ENCODE peak calls at places on chromosomes 6 and 20, in six cellular contexts. One of them, this sample, is unnamed.

GRCh38 chr20:1721687-1722512 is 64.3 kb upstream of the SIRPG start:
- DNase-seq in effector CD4-positive, alpha-beta T cell: no peak
- DNase-seq in Jurkat, Clone E6-1: no peak
- DNase-seq in testis: no peak
- DNase-seq in Ammon's horn: no peak
- DNase-seq in occipital lobe: no peak
- DNase-seq in this sample: no peak

GRCh38 chr20:45902199-45902701 is 9.7 kb downstream of the PLTP start:
- DNase-seq in effector CD4-positive, alpha-beta T cell: no peak
- DNase-seq in Jurkat, Clone E6-1: no peak
- DNase-seq in testis: no peak
- DNase-seq in Ammon's horn: no peak
- DNase-seq in occipital lobe: no peak
- DNase-seq in this sample: no peak

GRCh38 chr6:30555428-30556005 is 772 bp downstream of the GNL1 start:
- DNase-seq in effector CD4-positive, alpha-beta T cell: no peak
- DNase-seq in Jurkat, Clone E6-1: no peak
- DNase-seq in testis: peak
- DNase-seq in Ammon's horn: peak
- DNase-seq in occipital lobe: no peak
- DNase-seq in this sample: no peak

GRCh38 chr6:79404677-79405076 is 132.6 kb downstream of the LCA5 start:
- DNase-seq in effector CD4-positive, alpha-beta T cell: no peak
- DNase-seq in Jurkat, Clone E6-1: no peak
- DNase-seq in testis: no peak
- DNase-seq in Ammon's horn: no peak
- DNase-seq in occipital lobe: no peak
- DNase-seq in this sample: no peak

GRCh38 chr6:125469915-125470314 is 168.1 kb upstream of the HDDC2 start:
- DNase-seq in effector CD4-positive, alpha-beta T cell: no peak
- DNase-seq in Jurkat, Clone E6-1: no peak
- DNase-seq in testis: no peak
- DNase-seq in Ammon's horn: no peak
- DNase-seq in occipital lobe: no peak
- DNase-seq in this sample: no peak

GRCh38 chr6:158907931-158908330 is 88.8 kb upstream of the EZR start:
- DNase-seq in effector CD4-positive, alpha-beta T cell: no peak
- DNase-seq in Jurkat, Clone E6-1: no peak
- DNase-seq in testis: no peak
- DNase-seq in Ammon's horn: no peak
- DNase-seq in occipital lobe: no peak
- DNase-seq in this sample: no peak

GRCh38 chr6:139759086-139759485 is 384.6 kb upstream of the CITED2 start:
- DNase-seq in effector CD4-positive, alpha-beta T cell: no peak
- DNase-seq in Jurkat, Clone E6-1: no peak
- DNase-seq in testis: no peak
- DNase-seq in Ammon's horn: no peak
- DNase-seq in occipital lobe: no peak
- DNase-seq in this sample: no peak

GRCh38 chr6:2643935-2644539 is 106.7 kb downstream of the MYLK4 start:
- DNase-seq in effector CD4-positive, alpha-beta T cell: no peak
- DNase-seq in Jurkat, Clone E6-1: no peak
- DNase-seq in testis: no peak
- DNase-seq in Ammon's horn: no peak
- DNase-seq in occipital lobe: no peak
- DNase-seq in this sample: no peak

GRCh38 chr6:11770546-11771466 is 7.8 kb downstream of the ADTRP start:
- DNase-seq in effector CD4-positive, alpha-beta T cell: no peak
- DNase-seq in Jurkat, Clone E6-1: no peak
- DNase-seq in testis: peak
- DNase-seq in Ammon's horn: peak
- DNase-seq in occipital lobe: peak
- DNase-seq in this sample: no peak

GRCh38 chr6:157229733-157230132 is 93.6 kb downstream of the TMEM242 start:
- DNase-seq in effector CD4-positive, alpha-beta T cell: no peak
- DNase-seq in Jurkat, Clone E6-1: no peak
- DNase-seq in testis: no peak
- DNase-seq in Ammon's horn: no peak
- DNase-seq in occipital lobe: no peak
- DNase-seq in this sample: no peak

GRCh38 chr20:50260480-50261221 is 70.0 kb downstream of the CEBPB start:
- DNase-seq in effector CD4-positive, alpha-beta T cell: no peak
- DNase-seq in Jurkat, Clone E6-1: no peak
- DNase-seq in testis: no peak
- DNase-seq in Ammon's horn: no peak
- DNase-seq in occipital lobe: no peak
- DNase-seq in this sample: no peak

GRCh38 chr6:52664991-52665686 is 5.8 kb upstream of the TMEM14A start:
- DNase-seq in effector CD4-positive, alpha-beta T cell: no peak
- DNase-seq in Jurkat, Clone E6-1: no peak
- DNase-seq in testis: no peak
- DNase-seq in Ammon's horn: no peak
- DNase-seq in occipital lobe: no peak
- DNase-seq in this sample: no peak

GRCh38 chr20:43507150-43508080 is at the start of gene L3MBTL1:
- DNase-seq in effector CD4-positive, alpha-beta T cell: no peak
- DNase-seq in Jurkat, Clone E6-1: no peak
- DNase-seq in testis: peak
- DNase-seq in Ammon's horn: no peak
- DNase-seq in occipital lobe: no peak
- DNase-seq in this sample: no peak

GRCh38 chr6:143332153-143332845 is 118.2 kb downstream of the ADAT2 start:
- DNase-seq in effector CD4-positive, alpha-beta T cell: no peak
- DNase-seq in Jurkat, Clone E6-1: no peak
- DNase-seq in testis: no peak
- DNase-seq in Ammon's horn: no peak
- DNase-seq in occipital lobe: no peak
- DNase-seq in this sample: no peak

GRCh38 chr6:100658486-100658885 is 193.8 kb upstream of the SIM1 start:
- DNase-seq in effector CD4-positive, alpha-beta T cell: no peak
- DNase-seq in Jurkat, Clone E6-1: no peak
- DNase-seq in testis: no peak
- DNase-seq in Ammon's horn: no peak
- DNase-seq in occipital lobe: no peak
- DNase-seq in this sample: no peak

GRCh38 chr6:139154885-139155547 is 20.1 kb downstream of the HECA start:
- DNase-seq in effector CD4-positive, alpha-beta T cell: no peak
- DNase-seq in Jurkat, Clone E6-1: no peak
- DNase-seq in testis: no peak
- DNase-seq in Ammon's horn: no peak
- DNase-seq in occipital lobe: no peak
- DNase-seq in this sample: no peak

GRCh38 chr6:3230275-3231212 is 3.1 kb upstream of the TUBB2B start:
- DNase-seq in effector CD4-positive, alpha-beta T cell: no peak
- DNase-seq in Jurkat, Clone E6-1: no peak
- DNase-seq in testis: peak
- DNase-seq in Ammon's horn: peak
- DNase-seq in occipital lobe: peak
- DNase-seq in this sample: no peak

GRCh38 chr6:95203153-95203754 is 374.1 kb upstream of the MANEA start:
- DNase-seq in effector CD4-positive, alpha-beta T cell: no peak
- DNase-seq in Jurkat, Clone E6-1: peak
- DNase-seq in testis: peak
- DNase-seq in Ammon's horn: peak
- DNase-seq in occipital lobe: no peak
- DNase-seq in this sample: no peak

GRCh38 chr6:38804368-38804767 is 89.3 kb downstream of the DNAH8 start:
- DNase-seq in effector CD4-positive, alpha-beta T cell: no peak
- DNase-seq in Jurkat, Clone E6-1: no peak
- DNase-seq in testis: no peak
- DNase-seq in Ammon's horn: no peak
- DNase-seq in occipital lobe: no peak
- DNase-seq in this sample: no peak

GRCh38 chr6:15769471-15770088 is 106.8 kb upstream of the DTNBP1 start:
- DNase-seq in effector CD4-positive, alpha-beta T cell: no peak
- DNase-seq in Jurkat, Clone E6-1: no peak
- DNase-seq in testis: no peak
- DNase-seq in Ammon's horn: peak
- DNase-seq in occipital lobe: no peak
- DNase-seq in this sample: no peak

GRCh38 chr20:61890210-61890609 is 175.5 kb downstream of the TAF4 start:
- DNase-seq in effector CD4-positive, alpha-beta T cell: no peak
- DNase-seq in Jurkat, Clone E6-1: no peak
- DNase-seq in testis: no peak
- DNase-seq in Ammon's horn: no peak
- DNase-seq in occipital lobe: no peak
- DNase-seq in this sample: no peak

GRCh38 chr6:35213824-35214756 is at the start of gene SCUBE3:
- DNase-seq in effector CD4-positive, alpha-beta T cell: no peak
- DNase-seq in Jurkat, Clone E6-1: no peak
- DNase-seq in testis: peak
- DNase-seq in Ammon's horn: peak
- DNase-seq in occipital lobe: no peak
- DNase-seq in this sample: no peak

GRCh38 chr6:144311361-144311760 is 26.2 kb downstream of the UTRN start:
- DNase-seq in effector CD4-positive, alpha-beta T cell: no peak
- DNase-seq in Jurkat, Clone E6-1: no peak
- DNase-seq in testis: no peak
- DNase-seq in Ammon's horn: no peak
- DNase-seq in occipital lobe: no peak
- DNase-seq in this sample: no peak

GRCh38 chr20:37356387-37356786 is 10.4 kb downstream of the SRC start:
- DNase-seq in effector CD4-positive, alpha-beta T cell: no peak
- DNase-seq in Jurkat, Clone E6-1: no peak
- DNase-seq in testis: no peak
- DNase-seq in Ammon's horn: peak
- DNase-seq in occipital lobe: no peak
- DNase-seq in this sample: no peak

GRCh38 chr6:12336121-12336971 is 46.2 kb downstream of the EDN1 start:
- DNase-seq in effector CD4-positive, alpha-beta T cell: no peak
- DNase-seq in Jurkat, Clone E6-1: no peak
- DNase-seq in testis: no peak
- DNase-seq in Ammon's horn: no peak
- DNase-seq in occipital lobe: no peak
- DNase-seq in this sample: no peak

GRCh38 chr20:44009679-44009992 is 95.0 kb downstream of the TOX2 start:
- DNase-seq in effector CD4-positive, alpha-beta T cell: no peak
- DNase-seq in Jurkat, Clone E6-1: no peak
- DNase-seq in testis: no peak
- DNase-seq in Ammon's horn: no peak
- DNase-seq in occipital lobe: no peak
- DNase-seq in this sample: no peak

GRCh38 chr20:57627972-57628650 is 7.9 kb upstream of the ZBP1 start:
- DNase-seq in effector CD4-positive, alpha-beta T cell: peak
- DNase-seq in Jurkat, Clone E6-1: peak
- DNase-seq in testis: peak
- DNase-seq in Ammon's horn: peak
- DNase-seq in occipital lobe: no peak
- DNase-seq in this sample: peak

GRCh38 chr20:53869466-53870258 is 200.7 kb downstream of the BCAS1 start:
- DNase-seq in effector CD4-positive, alpha-beta T cell: peak
- DNase-seq in Jurkat, Clone E6-1: peak
- DNase-seq in testis: peak
- DNase-seq in Ammon's horn: peak
- DNase-seq in occipital lobe: no peak
- DNase-seq in this sample: peak

GRCh38 chr6:122569372-122569771 is 40.8 kb upstream of the PKIB start:
- DNase-seq in effector CD4-positive, alpha-beta T cell: no peak
- DNase-seq in Jurkat, Clone E6-1: no peak
- DNase-seq in testis: no peak
- DNase-seq in Ammon's horn: no peak
- DNase-seq in occipital lobe: no peak
- DNase-seq in this sample: no peak

GRCh38 chr20:57033994-57034393 is 232.4 kb downstream of the BMP7 start:
- DNase-seq in effector CD4-positive, alpha-beta T cell: no peak
- DNase-seq in Jurkat, Clone E6-1: no peak
- DNase-seq in testis: no peak
- DNase-seq in Ammon's horn: no peak
- DNase-seq in occipital lobe: no peak
- DNase-seq in this sample: no peak

GRCh38 chr6:32113386-32114352 is 4.5 kb upstream of the TNXB start:
- DNase-seq in effector CD4-positive, alpha-beta T cell: no peak
- DNase-seq in Jurkat, Clone E6-1: no peak
- DNase-seq in testis: peak
- DNase-seq in Ammon's horn: peak
- DNase-seq in occipital lobe: no peak
- DNase-seq in this sample: no peak

GRCh38 chr6:21840428-21840827 is 246.9 kb downstream of the SOX4 start:
- DNase-seq in effector CD4-positive, alpha-beta T cell: no peak
- DNase-seq in Jurkat, Clone E6-1: no peak
- DNase-seq in testis: no peak
- DNase-seq in Ammon's horn: no peak
- DNase-seq in occipital lobe: no peak
- DNase-seq in this sample: no peak